ENCODE peak calls at places on chromosomes 6 and 20, in six cellular contexts. One of them, this sample, is unnamed.
A peak's percentile ranks its signal among the peaks of the same experiment; 100 is the strongest.

GRCh38 chr6:120198033-120198432 is 848.5 kb upstream of the MAN1A1 start:
- DNase-seq in GM12865: no peak
- DNase-seq in fibroblast of pulmonary artery: peak; percentile 95
- DNase-seq in Calu3: no peak
- DNase-seq in fibroblast of lung: peak; percentile 82
- DNase-seq in left ventricle myocardium inferior: no peak
- DNase-seq in this sample: no peak

GRCh38 chr6:156776470-156776840 is 723 bp upstream of the ARID1B start:
- DNase-seq in GM12865: peak; percentile 76
- DNase-seq in fibroblast of pulmonary artery: peak; percentile 58
- DNase-seq in Calu3: no peak
- DNase-seq in fibroblast of lung: peak; percentile 36
- DNase-seq in left ventricle myocardium inferior: no peak
- DNase-seq in this sample: no peak

GRCh38 chr20:51385941-51386530 is 156.5 kb downstream of the NFATC2 start:
- DNase-seq in GM12865: peak; percentile 70
- DNase-seq in fibroblast of pulmonary artery: peak; percentile 63
- DNase-seq in Calu3: peak; percentile 51
- DNase-seq in fibroblast of lung: peak; percentile 32
- DNase-seq in left ventricle myocardium inferior: no peak
- DNase-seq in this sample: no peak

GRCh38 chr6:44257007-44257752 is at the start of gene SLC35B2:
- DNase-seq in GM12865: peak; percentile 86
- DNase-seq in fibroblast of pulmonary artery: peak; percentile 73
- DNase-seq in Calu3: peak; percentile 91
- DNase-seq in fibroblast of lung: peak; percentile 81
- DNase-seq in left ventricle myocardium inferior: peak; percentile 65
- DNase-seq in this sample: peak; percentile 78

GRCh38 chr20:64071341-64072332 is 7.7 kb downstream of the RGS19 start:
- DNase-seq in GM12865: no peak
- DNase-seq in fibroblast of pulmonary artery: no peak
- DNase-seq in Calu3: no peak
- DNase-seq in fibroblast of lung: no peak
- DNase-seq in left ventricle myocardium inferior: no peak
- DNase-seq in this sample: no peak

GRCh38 chr6:156848533-156848932 is 71.4 kb downstream of the ARID1B start:
- DNase-seq in GM12865: no peak
- DNase-seq in fibroblast of pulmonary artery: peak; percentile 60
- DNase-seq in Calu3: no peak
- DNase-seq in fibroblast of lung: peak; percentile 46
- DNase-seq in left ventricle myocardium inferior: peak; percentile 84
- DNase-seq in this sample: peak; percentile 44

GRCh38 chr6:25006565-25007001 is 70.8 kb upstream of the RIPOR2 start:
- DNase-seq in GM12865: peak; percentile 38
- DNase-seq in fibroblast of pulmonary artery: peak; percentile 89
- DNase-seq in Calu3: peak; percentile 58
- DNase-seq in fibroblast of lung: peak; percentile 34
- DNase-seq in left ventricle myocardium inferior: peak; percentile 27
- DNase-seq in this sample: no peak

GRCh38 chr6:13289789-13290318 is 38.5 kb downstream of the TBC1D7 start:
- DNase-seq in GM12865: no peak
- DNase-seq in fibroblast of pulmonary artery: no peak
- DNase-seq in Calu3: peak; percentile 26
- DNase-seq in fibroblast of lung: no peak
- DNase-seq in left ventricle myocardium inferior: no peak
- DNase-seq in this sample: no peak

GRCh38 chr6:144637535-144637934 is 352.4 kb downstream of the UTRN start:
- DNase-seq in GM12865: no peak
- DNase-seq in fibroblast of pulmonary artery: no peak
- DNase-seq in Calu3: no peak
- DNase-seq in fibroblast of lung: no peak
- DNase-seq in left ventricle myocardium inferior: no peak
- DNase-seq in this sample: no peak

GRCh38 chr20:5504061-5504739 is 187.4 kb upstream of the PROKR2 start:
- DNase-seq in GM12865: peak; percentile 49
- DNase-seq in fibroblast of pulmonary artery: peak; percentile 53
- DNase-seq in Calu3: peak; percentile 6
- DNase-seq in fibroblast of lung: peak; percentile 33
- DNase-seq in left ventricle myocardium inferior: peak; percentile 77
- DNase-seq in this sample: no peak

GRCh38 chr20:9458075-9458818 is 56.1 kb upstream of the LAMP5 start:
- DNase-seq in GM12865: peak; percentile 64
- DNase-seq in fibroblast of pulmonary artery: peak; percentile 5
- DNase-seq in Calu3: peak; percentile 13
- DNase-seq in fibroblast of lung: no peak
- DNase-seq in left ventricle myocardium inferior: no peak
- DNase-seq in this sample: no peak

GRCh38 chr6:134046054-134046453 is 6.4 kb downstream of the SLC2A12 start:
- DNase-seq in GM12865: no peak
- DNase-seq in fibroblast of pulmonary artery: no peak
- DNase-seq in Calu3: no peak
- DNase-seq in fibroblast of lung: peak; percentile 28
- DNase-seq in left ventricle myocardium inferior: no peak
- DNase-seq in this sample: no peak

GRCh38 chr6:147201885-147202515 is 2.2 kb upstream of the STXBP5 start:
- DNase-seq in GM12865: peak; percentile 55
- DNase-seq in fibroblast of pulmonary artery: peak; percentile 41
- DNase-seq in Calu3: peak; percentile 8
- DNase-seq in fibroblast of lung: peak; percentile 50
- DNase-seq in left ventricle myocardium inferior: no peak
- DNase-seq in this sample: no peak

GRCh38 chr6:90072961-90073464 is 178.7 kb downstream of the GJA10 start:
- DNase-seq in GM12865: no peak
- DNase-seq in fibroblast of pulmonary artery: no peak
- DNase-seq in Calu3: no peak
- DNase-seq in fibroblast of lung: no peak
- DNase-seq in left ventricle myocardium inferior: no peak
- DNase-seq in this sample: no peak

GRCh38 chr6:113381957-113382356 is 475.2 kb upstream of the MARCKS start:
- DNase-seq in GM12865: peak; percentile 80
- DNase-seq in fibroblast of pulmonary artery: peak; percentile 86
- DNase-seq in Calu3: peak; percentile 25
- DNase-seq in fibroblast of lung: peak; percentile 84
- DNase-seq in left ventricle myocardium inferior: peak; percentile 37
- DNase-seq in this sample: no peak

GRCh38 chr6:44646355-44646754 is 258.8 kb downstream of the CDC5L start:
- DNase-seq in GM12865: no peak
- DNase-seq in fibroblast of pulmonary artery: peak; percentile 67
- DNase-seq in Calu3: no peak
- DNase-seq in fibroblast of lung: peak; percentile 98
- DNase-seq in left ventricle myocardium inferior: no peak
- DNase-seq in this sample: no peak

GRCh38 chr6:134678436-134678889 is 271.4 kb downstream of the ALDH8A1 start:
- DNase-seq in GM12865: no peak
- DNase-seq in fibroblast of pulmonary artery: peak; percentile 95
- DNase-seq in Calu3: peak; percentile 7
- DNase-seq in fibroblast of lung: peak; percentile 86
- DNase-seq in left ventricle myocardium inferior: peak; percentile 62
- DNase-seq in this sample: no peak

GRCh38 chr6:12138936-12139335 is 126.8 kb downstream of the HIVEP1 start:
- DNase-seq in GM12865: no peak
- DNase-seq in fibroblast of pulmonary artery: no peak
- DNase-seq in Calu3: no peak
- DNase-seq in fibroblast of lung: no peak
- DNase-seq in left ventricle myocardium inferior: no peak
- DNase-seq in this sample: no peak

GRCh38 chr20:5400164-5400762 is 83.5 kb upstream of the PROKR2 start:
- DNase-seq in GM12865: peak; percentile 12
- DNase-seq in fibroblast of pulmonary artery: peak; percentile 46
- DNase-seq in Calu3: peak; percentile 15
- DNase-seq in fibroblast of lung: peak; percentile 12
- DNase-seq in left ventricle myocardium inferior: no peak
- DNase-seq in this sample: peak; percentile 72

GRCh38 chr6:54194067-54194466 is 82.8 kb downstream of the MLIP start:
- DNase-seq in GM12865: no peak
- DNase-seq in fibroblast of pulmonary artery: peak; percentile 54
- DNase-seq in Calu3: no peak
- DNase-seq in fibroblast of lung: peak; percentile 76
- DNase-seq in left ventricle myocardium inferior: no peak
- DNase-seq in this sample: no peak

GRCh38 chr6:36025932-36026327 is 1.5 kb upstream of the SLC26A8 start:
- DNase-seq in GM12865: no peak
- DNase-seq in fibroblast of pulmonary artery: peak; percentile 50
- DNase-seq in Calu3: no peak
- DNase-seq in fibroblast of lung: peak; percentile 62
- DNase-seq in left ventricle myocardium inferior: no peak
- DNase-seq in this sample: no peak

DNA sequence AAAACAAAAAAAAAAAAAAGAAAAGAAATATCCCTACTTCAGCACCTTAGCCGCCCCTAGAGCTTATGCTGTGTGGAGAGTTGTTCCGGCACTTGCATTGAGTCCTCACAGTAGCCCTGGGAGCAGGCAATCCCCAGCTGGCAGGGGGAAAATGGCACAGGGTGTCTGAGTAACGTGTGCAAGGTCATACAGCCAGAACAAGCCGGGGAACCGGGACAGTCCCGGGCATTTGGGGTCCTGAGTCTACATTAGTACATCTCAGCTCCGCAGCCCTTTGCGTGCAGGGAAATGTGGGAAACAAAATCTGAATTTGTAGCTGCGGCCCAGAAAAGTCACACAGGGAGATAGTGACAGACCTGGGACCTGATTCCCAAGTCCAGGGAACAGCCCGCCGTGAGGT is 3.4 kb downstream of the BAK1 start:
- DNase-seq in GM12865: no peak
- DNase-seq in fibroblast of pulmonary artery: no peak
- DNase-seq in Calu3: no peak
- DNase-seq in fibroblast of lung: no peak
- DNase-seq in left ventricle myocardium inferior: no peak
- DNase-seq in this sample: no peak
- TF ChIP-seq CTCF in GM12865: no peak
- TF ChIP-seq CTCF in fibroblast of pulmonary artery: no peak
- TF ChIP-seq CTCF in Calu3: no peak
- TF ChIP-seq CTCF in fibroblast of lung: no peak
- TF ChIP-seq CTCF in left ventricle myocardium inferior: no peak
- TF ChIP-seq CTCF in this sample: no peak

GRCh38 chr6:659716-660581 is 3.0 kb upstream of the HUS1B start:
- DNase-seq in GM12865: no peak
- DNase-seq in fibroblast of pulmonary artery: no peak
- DNase-seq in Calu3: no peak
- DNase-seq in fibroblast of lung: no peak
- DNase-seq in left ventricle myocardium inferior: no peak
- DNase-seq in this sample: no peak
- TF ChIP-seq CTCF in GM12865: no peak
- TF ChIP-seq CTCF in fibroblast of pulmonary artery: no peak
- TF ChIP-seq CTCF in Calu3: no peak
- TF ChIP-seq CTCF in fibroblast of lung: no peak
- TF ChIP-seq CTCF in left ventricle myocardium inferior: no peak
- TF ChIP-seq CTCF in this sample: no peak

GRCh38 chr6:155150967-155151671 is 112.7 kb upstream of the CLDN20 start:
- DNase-seq in GM12865: no peak
- DNase-seq in fibroblast of pulmonary artery: no peak
- DNase-seq in Calu3: no peak
- DNase-seq in fibroblast of lung: no peak
- DNase-seq in left ventricle myocardium inferior: no peak
- DNase-seq in this sample: no peak

GRCh38 chr6:155147958-155148663 is 115.7 kb upstream of the CLDN20 start:
- DNase-seq in GM12865: no peak
- DNase-seq in fibroblast of pulmonary artery: no peak
- DNase-seq in Calu3: no peak
- DNase-seq in fibroblast of lung: no peak
- DNase-seq in left ventricle myocardium inferior: no peak
- DNase-seq in this sample: no peak

GRCh38 chr6:155155787-155156447 is 107.9 kb upstream of the CLDN20 start:
- DNase-seq in GM12865: no peak
- DNase-seq in fibroblast of pulmonary artery: no peak
- DNase-seq in Calu3: no peak
- DNase-seq in fibroblast of lung: no peak
- DNase-seq in left ventricle myocardium inferior: no peak
- DNase-seq in this sample: no peak

GRCh38 chr6:155154158-155154830 is 109.5 kb upstream of the CLDN20 start:
- DNase-seq in GM12865: no peak
- DNase-seq in fibroblast of pulmonary artery: peak; percentile 87
- DNase-seq in Calu3: no peak
- DNase-seq in fibroblast of lung: peak; percentile 97
- DNase-seq in left ventricle myocardium inferior: no peak
- DNase-seq in this sample: no peak

GRCh38 chr6:155152211-155153076 is 111.4 kb upstream of the CLDN20 start:
- DNase-seq in GM12865: no peak
- DNase-seq in fibroblast of pulmonary artery: no peak
- DNase-seq in Calu3: no peak
- DNase-seq in fibroblast of lung: no peak
- DNase-seq in left ventricle myocardium inferior: no peak
- DNase-seq in this sample: peak; percentile 26
- TF ChIP-seq CTCF in GM12865: peak; percentile 14
- TF ChIP-seq CTCF in fibroblast of pulmonary artery: peak; percentile 28
- TF ChIP-seq CTCF in Calu3: no peak
- TF ChIP-seq CTCF in fibroblast of lung: no peak
- TF ChIP-seq CTCF in left ventricle myocardium inferior: no peak
- TF ChIP-seq CTCF in this sample: peak; percentile 34

GRCh38 chr6:71419217-71419953 is 130.8 kb downstream of the OGFRL1 start:
- DNase-seq in GM12865: no peak
- DNase-seq in fibroblast of pulmonary artery: peak; percentile 37
- DNase-seq in Calu3: no peak
- DNase-seq in fibroblast of lung: no peak
- DNase-seq in left ventricle myocardium inferior: peak; percentile 26
- DNase-seq in this sample: peak; percentile 51

GRCh38 chr6:71420693-71421328 is 132.2 kb downstream of the OGFRL1 start:
- DNase-seq in GM12865: no peak
- DNase-seq in fibroblast of pulmonary artery: peak; percentile 96
- DNase-seq in Calu3: peak; percentile 98
- DNase-seq in fibroblast of lung: peak; percentile 96
- DNase-seq in left ventricle myocardium inferior: peak; percentile 96
- DNase-seq in this sample: peak; percentile 91

GRCh38 chr6:71414486-71414885 is 125.9 kb downstream of the OGFRL1 start:
- DNase-seq in GM12865: no peak
- DNase-seq in fibroblast of pulmonary artery: no peak
- DNase-seq in Calu3: no peak
- DNase-seq in fibroblast of lung: no peak
- DNase-seq in left ventricle myocardium inferior: no peak
- DNase-seq in this sample: no peak

GRCh38 chr6:71421611-71422010 is 133.0 kb downstream of the OGFRL1 start:
- DNase-seq in GM12865: no peak
- DNase-seq in fibroblast of pulmonary artery: no peak
- DNase-seq in Calu3: no peak
- DNase-seq in fibroblast of lung: no peak
- DNase-seq in left ventricle myocardium inferior: no peak
- DNase-seq in this sample: no peak

DNA sequence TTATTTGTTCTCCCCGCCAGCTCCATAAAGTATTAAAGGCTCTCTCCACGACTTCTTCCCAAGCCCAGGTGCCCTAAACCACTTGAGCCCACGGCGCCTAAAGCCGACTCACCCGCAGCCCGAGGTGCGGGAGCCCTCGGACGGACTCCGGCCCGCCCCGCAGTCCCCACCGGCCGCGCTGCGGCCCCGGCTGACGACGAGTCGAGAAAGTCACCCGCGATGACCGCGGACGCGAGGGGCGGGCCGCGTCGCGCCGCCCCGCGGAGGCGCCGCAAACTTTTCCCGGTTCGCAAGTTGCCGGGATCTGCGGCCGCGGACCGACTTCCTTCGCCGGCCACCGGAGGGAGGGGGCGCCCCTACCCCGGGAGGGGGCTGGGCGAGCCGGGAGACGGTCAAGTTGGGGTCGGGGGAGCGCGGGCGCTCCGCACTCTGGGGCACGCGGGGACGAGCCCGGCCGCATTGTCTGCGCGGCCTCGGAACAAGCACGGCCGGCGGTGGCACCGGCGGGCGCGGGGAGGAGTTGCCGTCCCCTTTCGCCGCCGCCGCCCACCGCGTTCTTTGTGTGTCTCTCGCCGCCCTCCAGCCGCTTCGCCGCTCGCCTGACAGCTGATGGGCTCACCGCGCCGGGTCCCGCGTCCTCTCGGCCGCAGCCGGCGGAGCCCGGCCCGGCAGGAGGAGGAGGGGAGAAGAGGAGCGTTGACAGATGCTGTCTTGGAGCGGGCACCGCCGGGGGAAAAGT is 131.5 kb downstream of the OGFRL1 start:
- DNase-seq in GM12865: no peak
- DNase-seq in fibroblast of pulmonary artery: peak; percentile 47
- DNase-seq in Calu3: peak; percentile 63
- DNase-seq in fibroblast of lung: peak; percentile 46
- DNase-seq in left ventricle myocardium inferior: peak; percentile 72
- DNase-seq in this sample: peak; percentile 72
- TF ChIP-seq CTCF in GM12865: no peak
- TF ChIP-seq CTCF in fibroblast of pulmonary artery: no peak
- TF ChIP-seq CTCF in Calu3: peak; percentile 10
- TF ChIP-seq CTCF in fibroblast of lung: peak; percentile 23
- TF ChIP-seq CTCF in left ventricle myocardium inferior: peak; percentile 63
- TF ChIP-seq CTCF in this sample: no peak

This sample was measured in nephron progenitor cell.